ENCODE peak calls at places on chromosomes 4 and X, in seven cellular contexts. E is fibroblast of lung; B is CD8-positive, alpha-beta memory T cell; U is pancreas; M is cardiac muscle cell; K is OCI-LY7; W is colonic mucosa. L is an unnamed sample.

GRCh38 chr4:71595576-71596108 is 188.2 kb downstream of the GC start:
- DNase-seq in E (peak; percentile 10), B (no peak), U (no peak), M (peak; percentile 5), K (no peak), W (no peak), L (no peak)

GRCh38 chr4:14874990-14875389 is 127.3 kb upstream of the CPEB2 start:
- DNase-seq in E (no peak), B (no peak), U (no peak), M (no peak), K (no peak), W (no peak), L (no peak)

GRCh38 chr4:14848210-14848609 is 154.1 kb upstream of the CPEB2 start:
- DNase-seq in E (no peak), B (no peak), U (no peak), M (no peak), K (no peak), W (no peak), L (no peak)

GRCh38 chr4:16969696-16970135 is 71.3 kb upstream of the LDB2 start:
- DNase-seq in E (peak; percentile 73), B (no peak), U (no peak), M (peak; percentile 75), K (no peak), W (peak; percentile 50), L (no peak)

GRCh38 chrX:23373129-23373804 is 38.6 kb downstream of the PTCHD1 start:
- DNase-seq in E (peak; percentile 78), B (no peak), U (no peak), M (peak; percentile 69), K (no peak), W (no peak), L (no peak)

GRCh38 chrX:115017455-115017854 is at the start of gene IL13RA2:
- DNase-seq in E (peak; percentile 15), B (no peak), U (no peak), M (no peak), K (no peak), W (no peak), L (no peak)

GRCh38 chr4:121794505-121795192 is 6.5 kb upstream of the EXOSC9 start:
- DNase-seq in E (no peak), B (no peak), U (no peak), M (peak; percentile 46), K (no peak), W (no peak), L (no peak)

GRCh38 chr4:176794151-176794550 is 1.4 kb upstream of the VEGFC start:
- DNase-seq in E (peak; percentile 96), B (no peak), U (no peak), M (peak; percentile 79), K (no peak), W (no peak), L (no peak)

GRCh38 chrX:21509912-21510311 is 135.7 kb downstream of the CNKSR2 start:
- DNase-seq in E (peak; percentile 2), B (no peak), U (no peak), M (no peak), K (no peak), W (no peak), L (no peak)

GRCh38 chr4:40458109-40458508 is 123.0 kb downstream of the CHRNA9 start:
- DNase-seq in E (no peak), B (no peak), U (no peak), M (no peak), K (no peak), W (no peak), L (no peak)

GRCh38 chr4:93891244-93891643 is 62.7 kb downstream of the ATOH1 start:
- DNase-seq in E (no peak), B (no peak), U (no peak), M (no peak), K (no peak), W (no peak), L (no peak)

GRCh38 chr4:46425775-46426400 is 36.0 kb upstream of the GABRA2 start:
- DNase-seq in E (peak; percentile 72), B (no peak), U (no peak), M (peak; percentile 88), K (no peak), W (no peak), L (no peak)

GRCh38 chrX:123217077-123217476 is 33.0 kb downstream of the GRIA3 start:
- DNase-seq in E (no peak), B (no peak), U (no peak), M (peak; percentile 0), K (no peak), W (no peak), L (no peak)

GRCh38 chr4:1080432-1080831 is 32.9 kb downstream of the RNF212 start:
- DNase-seq in E (no peak), B (no peak), U (no peak), M (no peak), K (no peak), W (no peak), L (no peak)

GRCh38 chrX:153245288-153245731 is 66.2 kb downstream of the MAGEA1 start:
- DNase-seq in E (peak; percentile 22), B (no peak), U (no peak), M (no peak), K (peak; percentile 60), W (no peak), L (peak; percentile 9)

GRCh38 chr4:158823461-158823873 is 54.6 kb downstream of the FNIP2 start:
- DNase-seq in E (peak; percentile 18), B (no peak), U (no peak), M (peak; percentile 36), K (no peak), W (no peak), L (no peak)

GRCh38 chr4:128512767-128513322 is 225.2 kb upstream of the PGRMC2 start:
- DNase-seq in E (peak; percentile 19), B (no peak), U (no peak), M (peak; percentile 37), K (no peak), W (no peak), L (no peak)

GRCh38 chr4:3529363-3529762 is 2.9 kb downstream of the LRPAP1 start:
- DNase-seq in E (no peak), B (no peak), U (peak; percentile 44), M (peak; percentile 29), K (peak; percentile 59), W (no peak), L (no peak)

GRCh38 chrX:39162322-39162721 is 361.1 kb downstream of the MID1IP1 start:
- DNase-seq in E (no peak), B (no peak), U (peak; percentile 68), M (no peak), K (no peak), W (peak; percentile 64), L (no peak)

GRCh38 chr4:93416337-93417102 is 412.0 kb upstream of the ATOH1 start:
- DNase-seq in E (peak; percentile 27), B (no peak), U (no peak), M (no peak), K (no peak), W (no peak), L (no peak)

GRCh38 chr4:184251680-184252000 is 34.0 kb upstream of the ENPP6 start:
- DNase-seq in E (no peak), B (no peak), U (no peak), M (no peak), K (no peak), W (no peak), L (no peak)

GRCh38 chrX:7108995-7109634 is 38.4 kb upstream of the STS start:
- DNase-seq in E (no peak), B (no peak), U (no peak), M (peak; percentile 21), K (peak; percentile 59), W (no peak), L (peak; percentile 62)

GRCh38 chrX:139851730-139852129 is 81.1 kb downstream of the ATP11C start:
- DNase-seq in E (no peak), B (no peak), U (no peak), M (no peak), K (no peak), W (no peak), L (no peak)

GRCh38 chr4:41013746-41014145 is 200.6 kb downstream of the APBB2 start:
- DNase-seq in E (no peak), B (no peak), U (no peak), M (no peak), K (no peak), W (no peak), L (no peak)

GRCh38 chr4:125432078-125432477 is 117.3 kb downstream of the FAT4 start:
- DNase-seq in E (peak; percentile 46), B (no peak), U (no peak), M (peak; percentile 45), K (no peak), W (no peak), L (peak; percentile 9)

GRCh38 chrX:36856849-36857248 is 151.3 kb upstream of the FAM47C start:
- DNase-seq in E (peak; percentile 23), B (no peak), U (no peak), M (peak; percentile 0), K (no peak), W (no peak), L (no peak)

GRCh38 chr4:78414116-78414515 is 137.5 kb upstream of the ANXA3 start:
- DNase-seq in E (peak; percentile 2), B (no peak), U (no peak), M (peak; percentile 44), K (no peak), W (no peak), L (no peak)

GRCh38 chr4:127781303-127782024 is 658 bp upstream of the HSPA4L start:
- DNase-seq in E (peak; percentile 64), B (no peak), U (peak; percentile 76), M (peak; percentile 70), K (no peak), W (no peak), L (no peak)

DNA sequence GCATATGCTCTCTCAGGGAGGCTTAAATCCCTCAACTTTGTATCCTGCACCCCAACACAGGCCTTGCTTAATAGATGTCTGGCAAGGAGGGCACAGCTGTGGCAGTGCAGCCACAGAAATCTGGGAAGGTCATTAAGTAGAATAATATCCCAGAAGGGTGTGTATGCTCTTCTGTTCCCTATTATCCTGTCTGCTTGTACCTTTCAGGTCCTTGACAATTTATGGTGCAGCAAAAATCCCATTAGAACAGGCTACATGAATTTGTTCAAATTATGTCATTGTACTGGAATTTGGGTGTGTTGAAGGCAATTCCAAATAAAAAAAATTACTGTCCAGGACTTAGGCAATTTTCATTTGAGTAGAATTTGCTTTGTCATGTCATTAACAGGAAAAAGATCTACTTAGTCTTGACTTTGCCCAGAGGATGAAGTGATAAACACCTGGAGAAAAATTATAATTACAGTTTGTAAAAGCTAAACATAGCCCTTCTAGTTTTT is 192.1 kb downstream of the IDS start:
- DNase-seq in E (no peak), B (no peak), U (no peak), M (no peak), K (no peak), W (no peak), L (no peak)
- H3K4me1 ChIP-seq in E (no peaks in the 10 kb centered on the region), B (no peaks in the 10 kb centered on the region), U (no peaks in the 10 kb centered on the region), M (no peaks in the 10 kb centered on the region), K (no peaks in the 10 kb centered on the region), W (no peaks in the 10 kb centered on the region), L (no peaks in the 10 kb centered on the region)

GRCh38 chr4:8763966-8764901 is 107.4 kb downstream of the HMX1 start:
- DNase-seq in E (no peak), B (no peak), U (peak; percentile 41), M (no peak), K (no peak), W (no peak), L (no peak)
- H3K36me3 ChIP-seq in E (no peaks in the 10 kb centered on the region), B (no peaks in the 10 kb centered on the region), U (no peaks in the 10 kb centered on the region), M (no peaks in the 10 kb centered on the region), K (no peaks in the 10 kb centered on the region), W (no peaks in the 10 kb centered on the region), L (no peaks in the 10 kb centered on the region)

GRCh38 chr4:76755756-76756155 is 142.2 kb downstream of the SOWAHB start:
- DNase-seq in E (no peak), B (no peak), U (no peak), M (no peak), K (no peak), W (no peak), L (no peak)
- H3K4me1 ChIP-seq in E (peaks cover 43% of the 10 kb centered on the region), B (no peaks in the 10 kb centered on the region), U (no peaks in the 10 kb centered on the region), M (peaks cover 11% of the 10 kb centered on the region), K (no peaks in the 10 kb centered on the region), W (no peaks in the 10 kb centered on the region), L (peaks cover 26% of the 10 kb centered on the region)

GRCh38 chr4:167688660-167689142 is 403.6 kb upstream of the ANXA10 start:
- DNase-seq in E (no peak), B (no peak), U (no peak), M (no peak), K (no peak), W (no peak), L (peak; percentile 92)
- H3K36me3 ChIP-seq in E (no peaks in the 10 kb centered on the region), B (no peaks in the 10 kb centered on the region), U (no peaks in the 10 kb centered on the region), M (no peaks in the 10 kb centered on the region), K (no peaks in the 10 kb centered on the region), W (no peaks in the 10 kb centered on the region), L (no peaks in the 10 kb centered on the region)